ENCODE peak calls at places on chromosome 11, in six cellular contexts. P is A549, I is PC-3, W is RWPE1, J is colonic mucosa, L is chondrocyte. O is an unnamed sample.

GRCh38 chr11:90204832-90205646 is 17.8 kb downstream of the CHORDC1 start:
- DNase-seq in P (peak), I (peak), W (peak), J (no peak), L (no peak), O (no peak)

GRCh38 chr11:90288207-90288821 is 65.5 kb upstream of the CHORDC1 start:
- DNase-seq in P (peak), I (peak), W (peak), J (no peak), L (no peak), O (peak)

GRCh38 chr11:18285841-18286240 is 19.8 kb downstream of the SAA1 start:
- DNase-seq in P (no peak), I (no peak), W (no peak), J (no peak), L (no peak), O (no peak)

GRCh38 chr11:46701078-46701654 is 335 bp downstream of the ZNF408 start:
- DNase-seq in P (no peak), I (no peak), W (no peak), J (peak), L (no peak), O (no peak)

GRCh38 chr11:74493816-74494630 is 499 bp upstream of the LIPT2 start:
- DNase-seq in P (peak), I (peak), W (peak), J (no peak), L (no peak), O (no peak)

GRCh38 chr11:9662273-9662672 is 1.6 kb upstream of the SWAP70 start:
- DNase-seq in P (no peak), I (no peak), W (no peak), J (no peak), L (no peak), O (no peak)

GRCh38 chr11:114084414-114084813 is 24.9 kb downstream of the ZBTB16 start:
- DNase-seq in P (no peak), I (no peak), W (no peak), J (no peak), L (no peak), O (no peak)

GRCh38 chr11:46519351-46519750 is 74.5 kb downstream of the AMBRA1 start:
- DNase-seq in P (no peak), I (no peak), W (no peak), J (no peak), L (no peak), O (no peak)

GRCh38 chr11:129446572-129446971 is 70.9 kb downstream of the BARX2 start:
- DNase-seq in P (no peak), I (no peak), W (no peak), J (no peak), L (no peak), O (no peak)

GRCh38 chr11:203056-203944 is 3.9 kb downstream of the BET1L start:
- DNase-seq in P (no peak), I (no peak), W (no peak), J (peak), L (peak), O (no peak)

GRCh38 chr11:128061321-128061871 is 526.0 kb downstream of the ETS1 start:
- DNase-seq in P (no peak), I (no peak), W (no peak), J (no peak), L (no peak), O (no peak)

GRCh38 chr11:12719221-12719620 is 45.0 kb downstream of the TEAD1 start:
- DNase-seq in P (no peak), I (no peak), W (no peak), J (no peak), L (no peak), O (no peak)

GRCh38 chr11:75323609-75324008 is 27.9 kb downstream of the ARRB1 start:
- DNase-seq in P (peak), I (no peak), W (no peak), J (peak), L (no peak), O (no peak)

GRCh38 chr11:102367364-102367763 is 20.4 kb downstream of the BIRC2 start:
- DNase-seq in P (peak), I (peak), W (no peak), J (no peak), L (no peak), O (no peak)

GRCh38 chr11:33930317-33931021 is 38.6 kb upstream of the LMO2 start:
- DNase-seq in P (no peak), I (no peak), W (no peak), J (no peak), L (no peak), O (peak)

GRCh38 chr11:114819028-114819427 is 140.7 kb downstream of the NXPE2 start:
- DNase-seq in P (no peak), I (no peak), W (no peak), J (no peak), L (no peak), O (no peak)

GRCh38 chr11:8352852-8353505 is 89.3 kb upstream of the LMO1 start:
- DNase-seq in P (peak), I (peak), W (peak), J (no peak), L (peak), O (no peak)

GRCh38 chr11:121681536-121681935 is 228.8 kb upstream of the SORL1-AS1 start:
- DNase-seq in P (no peak), I (peak), W (no peak), J (no peak), L (no peak), O (no peak)

GRCh38 chr11:47590026-47590861 is 3.8 kb downstream of the FAM180B start:
- DNase-seq in P (no peak), I (no peak), W (no peak), J (no peak), L (no peak), O (no peak)

GRCh38 chr11:83025267-83025704 is 46.4 kb downstream of the RAB30 start:
- DNase-seq in P (peak), I (peak), W (no peak), J (no peak), L (no peak), O (no peak)

GRCh38 chr11:131530411-131530810 is 160.0 kb downstream of the NTM start:
- DNase-seq in P (no peak), I (no peak), W (no peak), J (no peak), L (no peak), O (no peak)

GRCh38 chr11:62710001-62710345 is 2.5 kb downstream of the GNG3 start:
- DNase-seq in P (no peak), I (no peak), W (no peak), J (peak), L (no peak), O (no peak)

GRCh38 chr11:10305964-10306918 is 1.4 kb downstream of the ADM start:
- DNase-seq in P (peak), I (peak), W (peak), J (peak), L (no peak), O (no peak)

GRCh38 chr11:122305426-122305825 is 189.4 kb upstream of the BLID start:
- DNase-seq in P (no peak), I (no peak), W (no peak), J (no peak), L (no peak), O (no peak)

GRCh38 chr11:116224154-116224888 is 548.5 kb downstream of the BUD13 start:
- DNase-seq in P (peak), I (peak), W (peak), J (peak), L (no peak), O (peak)

GRCh38 chr11:68962527-68963250 is 18.1 kb downstream of the MRGPRD start:
- DNase-seq in P (peak), I (no peak), W (no peak), J (no peak), L (peak), O (no peak)

GRCh38 chr11:8290122-8290810 is 26.6 kb upstream of the LMO1 start:
- DNase-seq in P (no peak), I (no peak), W (no peak), J (peak), L (no peak), O (no peak)

GRCh38 chr11:121596195-121597145 is 143.7 kb upstream of the SORL1-AS1 start:
- DNase-seq in P (no peak), I (peak), W (peak), J (no peak), L (no peak), O (no peak)

GRCh38 chr11:7514099-7514725 is 413 bp downstream of the PPFIBP2 start:
- DNase-seq in P (no peak), I (no peak), W (no peak), J (peak), L (no peak), O (no peak)

GRCh38 chr11:87097582-87097981 is 59.8 kb downstream of the TMEM135 start:
- DNase-seq in P (peak), I (peak), W (peak), J (peak), L (no peak), O (peak)

GRCh38 chr11:115422013-115422697 is 82.1 kb downstream of the CADM1 start:
- DNase-seq in P (no peak), I (no peak), W (no peak), J (no peak), L (no peak), O (no peak)

GRCh38 chr11:67355794-67356550 is 2.6 kb upstream of the POLD4 start:
- DNase-seq in P (peak), I (no peak), W (no peak), J (peak), L (no peak), O (no peak)

GRCh38 chr11:100863080-100863581 is 176.0 kb downstream of the ARHGAP42 start:
- DNase-seq in P (peak), I (peak), W (no peak), J (no peak), L (no peak), O (no peak)

GRCh38 chr11:119347242-119347641 is 737 bp upstream of the MFRP start:
- DNase-seq in P (no peak), I (no peak), W (no peak), J (no peak), L (peak), O (no peak)

GRCh38 chr11:30333405-30333804 is 10.5 kb downstream of the ARL14EP start:
- DNase-seq in P (peak), I (peak), W (no peak), J (no peak), L (no peak), O (no peak)
- TF ChIP-seq CTCF in P (peak), I (peak), W (peak), J (no peak), L (peak), O (peak)

DNA sequence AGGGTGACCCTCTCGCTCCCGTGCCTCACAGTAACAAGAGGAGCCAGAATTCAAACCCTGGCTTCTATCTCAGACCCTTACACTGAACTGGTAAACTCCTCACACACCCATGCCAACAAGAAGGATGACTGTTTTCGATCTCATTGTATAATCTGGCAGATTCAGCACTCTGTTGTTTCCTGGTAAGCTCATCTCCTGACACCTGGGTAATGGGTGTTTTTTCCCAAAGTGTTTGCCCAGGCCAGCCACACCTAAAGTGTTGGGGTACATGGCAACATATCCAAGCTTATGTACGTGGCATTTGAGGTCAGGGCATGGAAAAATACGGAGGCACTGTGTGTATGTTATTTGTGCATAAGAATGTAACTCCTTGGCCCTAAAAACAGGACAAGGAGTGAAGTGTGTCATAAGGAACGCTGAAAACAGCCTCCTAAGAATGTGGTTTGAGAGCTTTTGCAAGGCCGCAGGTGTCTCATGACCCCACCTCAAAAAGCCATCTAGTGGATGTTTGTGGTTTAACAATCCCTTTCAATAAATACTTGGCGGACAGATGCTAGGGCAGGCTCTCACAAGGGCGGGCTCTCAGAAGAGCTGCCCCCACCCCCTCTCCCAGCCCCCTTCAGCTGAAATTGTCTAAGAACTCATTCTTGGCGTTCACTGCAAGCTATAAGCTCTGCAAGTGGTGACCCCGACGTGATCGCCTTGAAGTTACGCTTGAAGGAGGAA is at the start of gene MS4A15:
- DNase-seq in P (peak), I (peak), W (peak), J (no peak), L (no peak), O (no peak)
- TF ChIP-seq CTCF in P (peak), I (peak), W (no peak), J (peak), L (peak), O (peak)

DNA sequence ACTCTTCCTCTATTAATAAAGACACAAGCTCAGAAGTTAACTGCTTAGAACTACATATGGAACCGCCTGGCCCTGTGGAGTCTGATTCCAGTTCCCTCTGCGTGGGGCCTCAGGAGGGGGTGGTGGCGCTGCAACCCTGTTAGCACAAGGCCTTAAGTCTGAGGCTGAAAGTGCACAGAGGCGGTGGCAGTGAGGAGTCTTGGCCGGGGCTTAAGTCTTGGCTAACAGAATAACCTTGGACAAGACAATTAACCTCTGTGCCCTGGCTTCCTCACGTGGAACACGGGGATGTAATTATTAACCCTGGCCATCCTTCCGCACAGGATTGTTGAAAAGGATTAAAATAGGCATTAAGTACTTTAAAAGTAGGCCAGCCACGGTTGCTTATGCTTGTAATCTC is 191.5 kb downstream of the CEP164 start:
- DNase-seq in P (no peak), I (no peak), W (no peak), J (no peak), L (no peak), O (peak)
- TF ChIP-seq CTCF in P (no peak), I (no peak), W (no peak), J (no peak), L (no peak), O (peak)

GRCh38 chr11:103537904-103538502 is 428.8 kb downstream of the DYNC2H1 start:
- DNase-seq in P (peak), I (peak), W (peak), J (no peak), L (no peak), O (no peak)
- TF ChIP-seq CTCF in P (peak), I (peak), W (peak), J (no peak), L (peak), O (peak)

DNA sequence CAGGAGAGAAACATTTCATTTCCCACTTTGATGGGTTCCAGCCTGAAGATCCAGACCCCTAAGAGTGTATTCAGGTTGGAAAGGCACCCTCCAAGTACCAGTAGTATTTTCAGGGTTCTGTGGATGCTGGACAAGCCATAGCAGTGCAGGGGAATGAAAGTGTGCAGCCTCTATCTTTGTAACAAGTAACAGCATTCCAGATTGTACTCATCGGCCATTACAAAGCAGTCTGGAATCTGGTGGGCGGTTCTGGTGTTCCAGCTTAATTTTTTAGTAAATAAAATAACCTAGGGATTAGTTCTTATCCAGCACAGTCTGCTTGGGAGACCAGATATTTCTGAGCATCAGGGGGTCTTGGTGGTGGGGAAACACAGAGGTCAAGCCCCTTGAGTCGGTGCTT is 22.6 kb downstream of the APLNR start:
- DNase-seq in P (peak), I (peak), W (peak), J (no peak), L (no peak), O (no peak)
- TF ChIP-seq CTCF in P (no peak), I (no peak), W (no peak), J (no peak), L (peak), O (no peak)

O was measured in D721Med.